ENCODE peak calls at places on chromosomes 5 and 9, in five cellular contexts. One of them, this sample, is unnamed.

GRCh38 chr5:130605200-130605599 is 559.9 kb downstream of the HINT1 start:
- DNase-seq in psoas muscle: no peak
- DNase-seq in HCT116: peak; percentile 4
- DNase-seq in uterus: no peak
- DNase-seq in PC-3: peak; percentile 57
- DNase-seq in this sample: no peak

GRCh38 chr5:179301376-179301775 is 43.9 kb downstream of the ADAMTS2 start:
- DNase-seq in HCT116: no peak
- DNase-seq in PC-3: no peak
- DNase-seq in uterus: no peak
- DNase-seq in psoas muscle: no peak
- DNase-seq in this sample: no peak

GRCh38 chr9:976805-977360 is 428 bp downstream of the DMRT3 start:
- DNase-seq in psoas muscle: no peak
- DNase-seq in uterus: no peak
- DNase-seq in PC-3: peak; percentile 11
- DNase-seq in HCT116: no peak
- DNase-seq in this sample: no peak

GRCh38 chr9:118882674-118883073 is 486.6 kb downstream of the BRINP1 start:
- DNase-seq in PC-3: peak; percentile 2
- DNase-seq in HCT116: no peak
- DNase-seq in uterus: no peak
- DNase-seq in psoas muscle: no peak
- DNase-seq in this sample: no peak

GRCh38 chr5:14662721-14663120 is 1.8 kb upstream of the OTULIN start:
- DNase-seq in psoas muscle: no peak
- DNase-seq in PC-3: no peak
- DNase-seq in uterus: no peak
- DNase-seq in HCT116: no peak
- DNase-seq in this sample: no peak

GRCh38 chr9:89629096-89629976 is 24.5 kb downstream of the GADD45G start:
- DNase-seq in psoas muscle: no peak
- DNase-seq in uterus: no peak
- DNase-seq in HCT116: no peak
- DNase-seq in PC-3: no peak
- DNase-seq in this sample: no peak

GRCh38 chr9:122168356-122168755 is 8.6 kb downstream of the MORN5 start:
- DNase-seq in psoas muscle: no peak
- DNase-seq in uterus: no peak
- DNase-seq in PC-3: no peak
- DNase-seq in HCT116: no peak
- DNase-seq in this sample: no peak

GRCh38 chr9:70641631-70642030 is 227.2 kb upstream of the KLF9 start:
- DNase-seq in PC-3: no peak
- DNase-seq in psoas muscle: no peak
- DNase-seq in HCT116: no peak
- DNase-seq in uterus: no peak
- DNase-seq in this sample: no peak

GRCh38 chr9:121085661-121086060 is 10.9 kb downstream of the CNTRL start:
- DNase-seq in PC-3: no peak
- DNase-seq in uterus: no peak
- DNase-seq in psoas muscle: no peak
- DNase-seq in HCT116: no peak
- DNase-seq in this sample: no peak

GRCh38 chr5:31895199-31895598 is 256.3 kb downstream of the PDZD2 start:
- DNase-seq in psoas muscle: no peak
- DNase-seq in uterus: no peak
- DNase-seq in HCT116: no peak
- DNase-seq in PC-3: no peak
- DNase-seq in this sample: no peak

GRCh38 chr9:91416086-91416712 is 7.4 kb downstream of the NFIL3 start:
- DNase-seq in HCT116: no peak
- DNase-seq in uterus: no peak
- DNase-seq in psoas muscle: no peak
- DNase-seq in PC-3: peak; percentile 57
- DNase-seq in this sample: no peak

GRCh38 chr9:99389087-99390033 is 167.3 kb downstream of the SEC61B start:
- DNase-seq in PC-3: peak; percentile 7
- DNase-seq in uterus: no peak
- DNase-seq in HCT116: no peak
- DNase-seq in psoas muscle: no peak
- DNase-seq in this sample: no peak

GRCh38 chr5:151461312-151461711 is 13.9 kb downstream of the SLC36A1 start:
- DNase-seq in PC-3: no peak
- DNase-seq in HCT116: no peak
- DNase-seq in psoas muscle: no peak
- DNase-seq in uterus: no peak
- DNase-seq in this sample: no peak

GRCh38 chr5:150448960-150449490 is 514 bp downstream of the RPS14 start:
- DNase-seq in uterus: no peak
- DNase-seq in psoas muscle: no peak
- DNase-seq in HCT116: no peak
- DNase-seq in PC-3: no peak
- DNase-seq in this sample: no peak

GRCh38 chr9:109022909-109023308 is 9.6 kb upstream of the CTNNAL1 start:
- DNase-seq in psoas muscle: no peak
- DNase-seq in PC-3: peak; percentile 86
- DNase-seq in uterus: no peak
- DNase-seq in HCT116: no peak
- DNase-seq in this sample: no peak

GRCh38 chr5:78601622-78602314 is 46.8 kb downstream of the LHFPL2 start:
- DNase-seq in uterus: no peak
- DNase-seq in PC-3: peak; percentile 34
- DNase-seq in psoas muscle: no peak
- DNase-seq in HCT116: no peak
- DNase-seq in this sample: no peak

GRCh38 chr9:79763861-79764260 is 192.1 kb downstream of the TLE4 start:
- DNase-seq in uterus: peak; percentile 30
- DNase-seq in psoas muscle: peak; percentile 54
- DNase-seq in HCT116: no peak
- DNase-seq in PC-3: no peak
- DNase-seq in this sample: no peak

GRCh38 chr9:127578952-127579853 is 32.9 kb upstream of the STXBP1 start:
- DNase-seq in psoas muscle: peak; percentile 91
- DNase-seq in uterus: peak; percentile 87
- DNase-seq in HCT116: peak; percentile 91
- DNase-seq in PC-3: peak; percentile 96
- DNase-seq in this sample: no peak

GRCh38 chr5:170783498-170784247 is at the start of gene GABRP:
- DNase-seq in psoas muscle: no peak
- DNase-seq in HCT116: no peak
- DNase-seq in uterus: no peak
- DNase-seq in PC-3: no peak
- DNase-seq in this sample: no peak

GRCh38 chr5:159402871-159403270 is 72.6 kb upstream of the IL12B start:
- DNase-seq in PC-3: no peak
- DNase-seq in uterus: no peak
- DNase-seq in HCT116: no peak
- DNase-seq in psoas muscle: no peak
- DNase-seq in this sample: no peak
- H3K4me1 ChIP-seq in PC-3: no peaks in the 10 kb centered on the region
- H3K4me1 ChIP-seq in uterus: no peaks in the 10 kb centered on the region
- H3K4me1 ChIP-seq in HCT116: no peaks in the 10 kb centered on the region
- H3K4me1 ChIP-seq in psoas muscle: no peaks in the 10 kb centered on the region
- H3K4me1 ChIP-seq in this sample: peaks cover 1% of the 10 kb centered on the region

DNA sequence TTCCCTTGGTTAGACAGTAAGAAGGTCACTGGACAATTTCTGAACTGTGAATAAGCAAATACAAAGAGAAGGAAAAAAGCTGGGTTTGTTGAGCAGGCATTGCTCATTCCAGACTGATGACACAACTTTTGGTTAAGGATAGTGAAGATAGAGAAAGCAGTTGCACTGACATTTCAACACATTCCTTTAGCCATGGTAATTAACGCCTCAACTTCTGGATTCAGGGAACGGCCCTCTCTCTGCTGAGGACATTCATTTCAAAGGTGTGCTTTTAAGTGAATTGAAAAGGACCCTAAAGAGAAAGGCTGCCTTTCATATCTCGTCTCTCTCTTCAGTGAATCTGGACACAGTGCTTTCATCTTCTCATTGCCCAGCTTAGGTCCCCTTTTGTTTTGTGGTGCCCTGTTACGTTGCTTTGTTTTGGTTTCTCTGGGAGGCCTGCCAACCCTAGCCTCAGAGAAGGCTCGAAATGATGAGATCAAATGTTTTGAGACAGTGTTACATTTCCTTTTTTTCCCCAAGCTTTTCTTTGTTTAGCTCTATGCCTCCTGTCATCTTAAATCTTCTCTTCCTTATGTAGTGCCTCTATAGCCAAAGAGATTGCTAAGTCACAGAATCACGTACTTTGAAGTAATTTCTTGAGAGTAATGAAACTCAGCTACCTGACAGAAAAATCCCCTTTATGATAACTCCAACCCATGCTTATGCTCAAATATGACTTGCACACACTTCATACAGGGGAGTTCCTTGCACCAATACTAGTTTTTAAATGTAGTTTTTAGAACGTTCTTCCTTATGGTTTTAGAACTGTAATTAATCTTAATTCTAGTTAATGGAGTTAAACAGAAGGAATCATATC is 94.4 kb upstream of the IFNE start:
- DNase-seq in uterus: no peak
- DNase-seq in HCT116: peak; percentile 93
- DNase-seq in PC-3: peak; percentile 83
- DNase-seq in psoas muscle: no peak
- DNase-seq in this sample: no peak
- H3K27ac ChIP-seq in uterus: no peak overlapping the region
- H3K27ac ChIP-seq in HCT116: peak overlapping the region; percentile 99
- H3K27ac ChIP-seq in PC-3: peak overlapping the region; percentile 81
- H3K27ac ChIP-seq in psoas muscle: no peak overlapping the region
- H3K27ac ChIP-seq in this sample: no peak overlapping the region

DNA sequence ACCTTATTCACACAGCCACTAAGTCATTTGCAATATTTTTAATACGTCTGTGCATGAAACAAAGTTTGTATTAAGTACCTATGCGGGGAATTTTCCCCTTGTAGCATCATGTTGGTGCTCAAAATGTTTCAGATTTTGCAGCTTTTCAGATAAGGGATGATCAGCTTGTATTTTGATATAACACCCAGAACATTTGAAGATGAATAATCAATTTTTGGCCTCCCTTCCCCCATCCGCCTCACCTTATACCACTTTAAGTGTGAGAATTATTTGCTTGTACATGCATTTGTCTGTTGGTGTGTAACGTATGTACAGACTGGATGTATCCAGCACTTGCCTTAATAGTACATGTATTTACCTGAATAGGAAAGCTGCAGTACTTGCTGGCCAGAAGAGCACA is 1.7 kb downstream of the JAK2 start:
- DNase-seq in uterus: no peak
- DNase-seq in psoas muscle: no peak
- DNase-seq in PC-3: no peak
- DNase-seq in HCT116: no peak
- DNase-seq in this sample: no peak
- H3K4me1 ChIP-seq in uterus: peaks cover 20% of the 10 kb centered on the region
- H3K4me1 ChIP-seq in psoas muscle: peaks cover 46% of the 10 kb centered on the region
- H3K4me1 ChIP-seq in PC-3: peaks cover 38% of the 10 kb centered on the region
- H3K4me1 ChIP-seq in HCT116: peaks cover 22% of the 10 kb centered on the region
- H3K4me1 ChIP-seq in this sample: peaks cover 2% of the 10 kb centered on the region

DNA sequence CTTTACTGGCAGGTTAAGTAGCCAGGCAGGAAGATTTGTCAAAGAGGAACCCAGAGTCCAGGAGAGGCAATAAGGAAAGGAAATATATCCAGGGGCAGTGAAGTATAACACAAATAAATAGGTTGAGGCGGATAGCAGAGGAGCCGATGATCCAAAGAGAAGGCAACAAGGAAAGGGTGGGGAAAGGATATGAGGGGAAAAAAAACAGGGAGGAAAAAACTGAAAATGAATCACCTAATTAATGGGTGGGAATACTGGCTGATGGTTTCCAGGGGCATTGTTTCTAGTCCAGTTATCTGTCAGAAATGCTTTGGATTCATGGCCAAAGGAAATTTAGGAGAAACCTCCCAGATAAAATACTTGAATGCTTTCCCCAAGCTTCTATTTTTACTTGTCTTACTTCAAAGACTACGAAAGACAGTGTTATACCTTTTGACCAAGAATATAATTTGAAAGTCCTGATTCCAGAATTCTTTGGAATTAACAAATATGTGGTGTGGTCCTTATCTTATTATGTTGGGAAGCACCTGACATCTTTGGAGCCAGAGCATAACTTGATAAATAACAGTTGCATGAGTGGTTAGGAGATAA is 146.5 kb downstream of the AOPEP start:
- DNase-seq in PC-3: no peak
- DNase-seq in HCT116: no peak
- DNase-seq in uterus: peak; percentile 65
- DNase-seq in psoas muscle: no peak
- DNase-seq in this sample: no peak
- H3K27ac ChIP-seq in PC-3: peak overlapping the region; percentile 12
- H3K27ac ChIP-seq in HCT116: no peak overlapping the region
- H3K27ac ChIP-seq in uterus: peak overlapping the region; percentile 88
- H3K27ac ChIP-seq in psoas muscle: peak overlapping the region; percentile 93
- H3K27ac ChIP-seq in this sample: no peak overlapping the region